ENCODE peak calls at places on chromosomes 16 and 17, in five cellular contexts. R is HFF-Myc, U is ascending aorta, V is endodermal cell, X is WTC11. L is an unnamed sample.

GRCh38 chr16:29925173-29925804 is 737 bp downstream of the KCTD13 start:
- DNase-seq in R (no peak), U (no peak), V (peak; percentile 52), X (no peak), L (no peak)

GRCh38 chr16:56603589-56603988 is 4.8 kb upstream of the MT2A start:
- DNase-seq in R (no peak), U (no peak), V (peak; percentile 87), X (peak; percentile 56), L (no peak)

GRCh38 chr16:56777533-56777932 is 47.6 kb downstream of the NUP93 start:
- DNase-seq in R (no peak), U (no peak), V (no peak), X (no peak), L (no peak)

GRCh38 chr16:48101069-48101674 is 54.6 kb downstream of the ABCC12 start:
- DNase-seq in R (no peak), U (no peak), V (no peak), X (no peak), L (no peak)

GRCh38 chr17:17134051-17134951 is 71.8 kb downstream of the PLD6 start:
- DNase-seq in R (no peak), U (no peak), V (no peak), X (no peak), L (no peak)

GRCh38 chr17:32286518-32286900 is 20.9 kb downstream of the RHBDL3 start:
- DNase-seq in R (no peak), U (no peak), V (peak; percentile 54), X (no peak), L (no peak)

GRCh38 chr17:78933025-78933958 is 8.1 kb upstream of the TIMP2 start:
- DNase-seq in R (peak; percentile 94), U (peak; percentile 65), V (no peak), X (no peak), L (no peak)

GRCh38 chr17:78360371-78361226 is 722 bp upstream of the SOCS3 start:
- DNase-seq in R (no peak), U (peak; percentile 63), V (peak; percentile 100), X (peak; percentile 100), L (peak; percentile 97)

GRCh38 chr17:44556114-44556853 is 1.0 kb upstream of the FZD2 start:
- DNase-seq in R (no peak), U (no peak), V (peak; percentile 95), X (peak; percentile 83), L (no peak)

GRCh38 chr17:27513849-27514248 is 57.6 kb downstream of the KSR1 start:
- DNase-seq in R (no peak), U (no peak), V (no peak), X (no peak), L (no peak)

GRCh38 chr17:45110676-45111611 is 21.4 kb downstream of the PLCD3 start:
- DNase-seq in R (no peak), U (no peak), V (peak; percentile 59), X (no peak), L (no peak)

GRCh38 chr17:349666-350065 is 2.9 kb downstream of the RPH3AL start:
- DNase-seq in R (no peak), U (no peak), V (no peak), X (no peak), L (no peak)

GRCh38 chr16:58963479-58963878 is 229.4 kb upstream of the GOT2 start:
- DNase-seq in R (no peak), U (no peak), V (no peak), X (no peak), L (no peak)

GRCh38 chr16:49014300-49015188 is 267.1 kb downstream of the CBLN1 start:
- DNase-seq in R (no peak), U (no peak), V (peak; percentile 32), X (no peak), L (no peak)

GRCh38 chr17:79905832-79906231 is 66.6 kb upstream of the CBX4 start:
- DNase-seq in R (no peak), U (no peak), V (no peak), X (peak; percentile 26), L (no peak)

GRCh38 chr17:78974635-78975591 is 4.8 kb downstream of the LGALS3BP start:
- DNase-seq in R (peak; percentile 74), U (peak; percentile 40), V (peak; percentile 89), X (no peak), L (no peak)

GRCh38 chr17:79340286-79340685 is 265.7 kb downstream of the ENGASE start:
- DNase-seq in R (no peak), U (no peak), V (no peak), X (no peak), L (no peak)

GRCh38 chr16:27334874-27335273 is 21.1 kb downstream of the IL4R start:
- DNase-seq in R (no peak), U (no peak), V (no peak), X (no peak), L (no peak)

GRCh38 chr16:56689171-56689570 is 6.9 kb downstream of the MT1X start:
- DNase-seq in R (no peak), U (no peak), V (no peak), X (no peak), L (no peak)

GRCh38 chr17:45294506-45294905 is 22.3 kb downstream of the MAP3K14 start:
- DNase-seq in R (no peak), U (no peak), V (no peak), X (no peak), L (no peak)

GRCh38 chr16:22648141-22648540 is 137.4 kb downstream of the NPIPB5 start:
- DNase-seq in R (no peak), U (no peak), V (peak; percentile 28), X (no peak), L (no peak)

GRCh38 chr17:79987187-79987889 is 48.3 kb downstream of the TBC1D16 start:
- DNase-seq in R (no peak), U (no peak), V (no peak), X (no peak), L (no peak)

DNA sequence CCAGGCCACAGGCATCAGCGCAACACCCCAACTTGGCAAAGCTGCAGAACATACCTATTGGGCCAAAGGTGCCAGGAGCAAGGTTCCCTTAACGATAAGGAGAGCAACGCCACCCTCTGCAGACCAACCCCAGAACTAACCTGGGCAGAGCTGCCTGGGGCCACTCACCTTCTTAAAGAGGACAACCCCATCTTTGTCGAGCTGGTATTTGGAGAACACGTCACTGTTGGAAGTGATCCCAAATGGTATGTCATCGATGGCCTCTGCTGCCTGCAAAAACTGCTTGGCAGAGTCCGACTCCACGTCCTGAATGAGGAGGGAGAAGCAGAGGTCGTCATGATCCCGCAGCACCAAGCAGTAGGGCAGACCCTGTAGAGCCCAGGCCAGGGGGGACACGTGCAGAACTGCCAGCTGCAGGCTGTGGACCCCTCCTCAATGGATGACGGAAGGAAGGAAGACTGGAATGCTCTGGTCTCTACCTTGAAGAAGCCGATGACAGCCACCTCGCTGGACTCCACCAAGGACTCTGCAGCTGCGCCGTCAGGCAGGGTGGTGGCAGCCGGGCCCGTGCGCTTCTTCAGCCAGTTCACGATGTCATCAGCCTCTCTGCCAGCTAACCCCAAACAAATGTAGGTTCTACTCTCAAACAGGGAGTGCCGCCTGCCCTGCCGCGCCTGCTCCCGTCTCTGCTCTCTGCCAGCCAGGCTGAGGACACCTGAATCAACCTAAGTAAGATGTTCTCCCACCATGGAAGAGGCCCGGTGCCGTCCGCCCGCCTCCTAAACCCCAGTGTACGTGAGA is 5.2 kb downstream of the P4HB start:
- DNase-seq in R (no peak), U (no peak), V (peak; percentile 75), X (no peak), L (no peak)
- TF ChIP-seq CTCF in R (no peak), U (no peak), V (peak; percentile 53), X (no peak), L (no peak)

GRCh38 chr17:14737984-14738651 is 437.2 kb downstream of the HS3ST3B1 start:
- DNase-seq in R (peak; percentile 38), U (peak; percentile 43), V (peak; percentile 78), X (no peak), L (no peak)
- TF ChIP-seq CTCF in R (peak; percentile 18), U (no peak), V (peak; percentile 75), X (no peak), L (no peak)

DNA sequence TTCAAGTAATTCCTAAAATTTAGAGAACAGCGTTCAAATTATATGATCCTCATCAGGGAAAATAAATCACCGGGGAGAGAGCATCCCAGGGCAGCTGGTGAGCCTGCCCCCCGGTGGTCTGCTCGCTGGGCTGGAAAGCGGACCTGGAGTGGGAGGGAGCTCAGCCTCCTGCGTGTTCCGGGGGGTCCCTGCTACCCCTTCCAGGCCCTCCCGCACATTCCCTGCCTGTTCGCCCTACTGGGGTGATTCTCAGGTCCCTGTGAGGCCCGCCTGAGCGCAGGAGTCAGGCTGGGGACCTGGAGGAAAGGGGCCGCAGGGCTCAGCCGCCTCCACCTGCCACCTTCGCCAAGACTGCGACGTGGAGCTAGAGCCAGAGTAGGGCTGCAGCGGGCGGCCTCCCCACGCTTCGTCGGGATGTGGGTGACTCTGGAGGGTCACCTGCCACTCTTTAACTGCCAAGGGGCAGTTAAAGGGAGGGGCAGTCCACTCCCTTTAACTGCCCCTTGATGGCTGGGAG is 28.8 kb downstream of the SLC7A5 start:
- DNase-seq in R (no peak), U (no peak), V (no peak), X (no peak), L (no peak)
- TF ChIP-seq CTCF in R (no peak), U (no peak), V (no peak), X (no peak), L (no peak)

DNA sequence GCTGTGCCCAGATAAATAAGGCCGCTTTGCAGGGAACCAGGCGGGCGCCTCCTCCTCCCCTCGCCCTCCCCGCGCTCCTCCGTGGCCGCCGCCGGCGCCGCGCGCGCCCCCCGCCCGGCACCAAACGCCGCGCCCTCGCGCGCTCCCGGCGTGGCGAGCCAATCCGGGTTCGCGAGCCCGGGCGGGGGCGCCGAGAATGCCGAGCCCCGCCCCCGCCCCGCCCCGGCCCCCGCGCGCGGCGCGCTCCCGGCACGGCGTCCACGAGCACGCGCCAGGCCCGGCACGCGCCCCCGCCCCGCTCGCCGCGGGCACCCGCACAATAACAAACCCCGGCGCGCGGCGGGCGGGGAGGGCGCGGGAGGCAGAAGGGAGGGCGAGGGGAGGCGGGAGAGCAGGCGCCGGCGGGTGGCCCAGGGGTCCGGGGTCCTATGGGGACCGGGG is at the start of gene FBXL16:
- DNase-seq in R (no peak), U (no peak), V (peak; percentile 68), X (no peak), L (no peak)
- TF ChIP-seq CTCF in R (no peak), U (no peak), V (no peak), X (no peak), L (no peak)

GRCh38 chr16:75226550-75227360 is 8.0 kb downstream of the CTRB1 start:
- DNase-seq in R (no peak), U (no peak), V (no peak), X (no peak), L (no peak)
- TF ChIP-seq CTCF in R (no peak), U (no peak), V (no peak), X (no peak), L (no peak)

GRCh38 chr17:37094391-37094790 is 145.6 kb downstream of the AATF start:
- DNase-seq in R (no peak), U (no peak), V (no peak), X (no peak), L (no peak)

GRCh38 chr17:37096071-37096470 is 147.3 kb downstream of the AATF start:
- DNase-seq in R (no peak), U (no peak), V (no peak), X (no peak), L (no peak)

GRCh38 chr17:37100231-37100630 is 151.5 kb downstream of the AATF start:
- DNase-seq in R (no peak), U (no peak), V (no peak), X (no peak), L (no peak)

GRCh38 chr17:37098910-37099664 is 150.3 kb downstream of the AATF start:
- DNase-seq in R (no peak), U (no peak), V (peak; percentile 36), X (no peak), L (no peak)

GRCh38 chr17:37097162-37097561 is 148.4 kb downstream of the AATF start:
- DNase-seq in R (no peak), U (no peak), V (no peak), X (no peak), L (no peak)
- TF ChIP-seq CTCF in R (no peak), U (no peak), V (no peak), X (no peak), L (no peak)

GRCh38 chr17:74748529-74749261 is at the start of gene NHERF1:
- DNase-seq in R (peak; percentile 40), U (peak; percentile 87), V (peak; percentile 99), X (peak; percentile 61), L (peak; percentile 92)
- TF ChIP-seq CTCF in R (no peak), U (no peak), V (peak; percentile 60), X (no peak), L (peak; percentile 26)